ENCODE peak calls at places on chromosomes 3 and 15, in four cellular contexts. One of them, this sample, is unnamed.
A peak's percentile ranks its signal among the peaks of the same experiment; 100 is the strongest.

GRCh38 chr3:179068779-179069530 is 2.7 kb downstream of the ZMAT3 start:
- DNase-seq in prostate gland: no peak
- DNase-seq in A549: peak; percentile 35
- DNase-seq in stomach: no peak
- DNase-seq in this sample: no peak

GRCh38 chr3:182698078-182698477 is 95.2 kb upstream of the ATP11B start:
- DNase-seq in prostate gland: no peak
- DNase-seq in A549: no peak
- DNase-seq in stomach: no peak
- DNase-seq in this sample: no peak

GRCh38 chr15:59691194-59691805 is 2.2 kb upstream of the BNIP2 start:
- DNase-seq in prostate gland: no peak
- DNase-seq in A549: peak; percentile 70
- DNase-seq in stomach: peak; percentile 46
- DNase-seq in this sample: peak; percentile 76

GRCh38 chr3:114556832-114557231 is 263.0 kb downstream of the TIGIT start:
- DNase-seq in prostate gland: no peak
- DNase-seq in A549: no peak
- DNase-seq in stomach: no peak
- DNase-seq in this sample: no peak

GRCh38 chr15:74141591-74141990 is 11.2 kb downstream of the ISLR2 start:
- DNase-seq in prostate gland: no peak
- DNase-seq in A549: no peak
- DNase-seq in stomach: no peak
- DNase-seq in this sample: no peak

GRCh38 chr3:12286927-12287726 is 1.7 kb upstream of the PPARG start:
- DNase-seq in prostate gland: no peak
- DNase-seq in A549: peak; percentile 22
- DNase-seq in stomach: peak; percentile 49
- DNase-seq in this sample: no peak

GRCh38 chr3:27659279-27660021 is 62.7 kb downstream of the EOMES start:
- DNase-seq in prostate gland: peak; percentile 25
- DNase-seq in A549: peak; percentile 77
- DNase-seq in stomach: peak; percentile 66
- DNase-seq in this sample: peak; percentile 83

GRCh38 chr3:168688267-168688666 is 592.5 kb upstream of the GOLIM4 start:
- DNase-seq in prostate gland: no peak
- DNase-seq in A549: no peak
- DNase-seq in stomach: no peak
- DNase-seq in this sample: no peak

GRCh38 chr15:78455749-78456148 is 17.7 kb downstream of the IREB2 start:
- DNase-seq in prostate gland: peak; percentile 44
- DNase-seq in A549: no peak
- DNase-seq in stomach: no peak
- DNase-seq in this sample: no peak

GRCh38 chr3:152175576-152175883 is 93.2 kb upstream of the MBNL1 start:
- DNase-seq in prostate gland: no peak
- DNase-seq in A549: peak; percentile 49
- DNase-seq in stomach: no peak
- DNase-seq in this sample: no peak

GRCh38 chr3:5699313-5699712 is 511.8 kb downstream of the EDEM1 start:
- DNase-seq in prostate gland: no peak
- DNase-seq in A549: no peak
- DNase-seq in stomach: no peak
- DNase-seq in this sample: no peak

GRCh38 chr3:82942041-82942440 is 1180.6 kb upstream of the GBE1 start:
- DNase-seq in prostate gland: no peak
- DNase-seq in A549: no peak
- DNase-seq in stomach: no peak
- DNase-seq in this sample: no peak

GRCh38 chr3:106825962-106826605 is 551.2 kb upstream of the CCDC54 start:
- DNase-seq in prostate gland: no peak
- DNase-seq in A549: no peak
- DNase-seq in stomach: no peak
- DNase-seq in this sample: no peak

GRCh38 chr3:168249539-168250414 is 154.1 kb upstream of the GOLIM4 start:
- DNase-seq in prostate gland: peak; percentile 57
- DNase-seq in A549: peak; percentile 80
- DNase-seq in stomach: peak; percentile 70
- DNase-seq in this sample: peak; percentile 62

GRCh38 chr3:16350041-16350952 is 85.3 kb downstream of the OXNAD1 start:
- DNase-seq in prostate gland: no peak
- DNase-seq in A549: peak; percentile 9
- DNase-seq in stomach: no peak
- DNase-seq in this sample: no peak

GRCh38 chr3:33096103-33096868 is 660 bp downstream of the GLB1 start:
- DNase-seq in prostate gland: peak; percentile 19
- DNase-seq in A549: peak; percentile 45
- DNase-seq in stomach: peak; percentile 57
- DNase-seq in this sample: peak; percentile 78

GRCh38 chr3:88219138-88219792 is 69.5 kb downstream of the C3orf38 start:
- DNase-seq in prostate gland: no peak
- DNase-seq in A549: peak; percentile 52
- DNase-seq in stomach: peak; percentile 31
- DNase-seq in this sample: peak; percentile 53

GRCh38 chr3:120497813-120498212 is 47.0 kb upstream of the FSTL1 start:
- DNase-seq in prostate gland: no peak
- DNase-seq in A549: no peak
- DNase-seq in stomach: no peak
- DNase-seq in this sample: no peak

GRCh38 chr15:76439542-76439941 is 103.0 kb downstream of the ISL2 start:
- DNase-seq in prostate gland: no peak
- DNase-seq in A549: no peak
- DNase-seq in stomach: no peak
- DNase-seq in this sample: no peak

GRCh38 chr15:51634591-51635198 is 12.1 kb upstream of the DMXL2 start:
- DNase-seq in prostate gland: no peak
- DNase-seq in A549: no peak
- DNase-seq in stomach: no peak
- DNase-seq in this sample: no peak

GRCh38 chr15:74497584-74497983 is 36.6 kb upstream of the UBL7 start:
- DNase-seq in prostate gland: no peak
- DNase-seq in A549: no peak
- DNase-seq in stomach: no peak
- DNase-seq in this sample: no peak

GRCh38 chr3:122674339-122674738 is 6.3 kb upstream of the PARP14 start:
- DNase-seq in prostate gland: no peak
- DNase-seq in A549: no peak
- DNase-seq in stomach: no peak
- DNase-seq in this sample: no peak

GRCh38 chr15:68550498-68551295 is 28.1 kb upstream of the CORO2B start:
- DNase-seq in prostate gland: peak; percentile 68
- DNase-seq in A549: peak; percentile 71
- DNase-seq in stomach: peak; percentile 82
- DNase-seq in this sample: peak; percentile 92

DNA sequence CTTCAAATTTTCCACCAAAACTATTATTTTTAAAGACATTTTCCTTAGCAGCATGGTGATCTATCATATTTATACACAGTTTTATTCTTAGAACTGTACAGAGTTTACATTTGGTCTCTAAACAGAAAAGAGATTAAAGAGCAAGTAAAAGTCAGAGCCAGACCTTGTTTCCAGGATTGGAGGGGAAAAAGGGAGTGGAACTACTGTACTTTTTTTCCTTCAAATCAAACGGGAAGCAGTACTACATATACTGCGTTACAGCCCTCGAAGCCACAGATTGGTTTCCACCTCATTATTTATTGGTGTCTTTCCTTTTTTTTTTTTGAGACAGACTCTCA is 6.6 kb downstream of the TJP1 start:
- DNase-seq in prostate gland: no peak
- DNase-seq in A549: no peak
- DNase-seq in stomach: no peak
- DNase-seq in this sample: no peak
- TF ChIP-seq CTCF in prostate gland: no peak
- TF ChIP-seq CTCF in A549: no peak
- TF ChIP-seq CTCF in stomach: no peak
- TF ChIP-seq CTCF in this sample: no peak

DNA sequence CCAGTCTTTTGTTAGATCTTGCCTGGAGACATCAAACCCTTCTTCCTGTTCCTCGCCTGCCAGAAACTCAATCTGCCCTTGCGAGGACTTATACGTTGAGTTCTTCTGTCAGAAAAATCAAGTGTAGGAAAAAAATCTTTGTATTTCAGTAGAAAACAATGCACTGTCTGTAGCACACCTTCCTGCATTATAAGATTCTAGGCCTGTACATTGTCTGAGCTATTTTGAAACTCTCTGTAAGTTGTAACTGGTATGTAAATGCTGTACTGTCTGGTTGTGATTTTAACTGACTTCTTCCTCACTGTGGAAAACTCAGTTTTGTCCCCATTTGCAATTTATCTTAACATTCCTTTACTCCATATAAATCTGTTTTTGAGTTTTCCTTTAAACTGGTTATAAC is 17.7 kb upstream of the XIRP1 start:
- DNase-seq in prostate gland: no peak
- DNase-seq in A549: no peak
- DNase-seq in stomach: no peak
- DNase-seq in this sample: no peak
- H3K4me1 ChIP-seq in prostate gland: no peaks in the 10 kb centered on the region
- H3K4me1 ChIP-seq in A549: no peaks in the 10 kb centered on the region
- H3K4me1 ChIP-seq in stomach: peaks cover 9% of the 10 kb centered on the region
- H3K4me1 ChIP-seq in this sample: no peaks in the 10 kb centered on the region

GRCh38 chr3:48898383-48899234 is at the start of gene SLC25A20:
- DNase-seq in prostate gland: peak; percentile 75
- DNase-seq in A549: peak; percentile 87
- DNase-seq in stomach: peak; percentile 96
- DNase-seq in this sample: peak; percentile 97
- TF ChIP-seq POLR2A in prostate gland: peak; percentile 12
- TF ChIP-seq POLR2A in A549: no peak
- TF ChIP-seq POLR2A in stomach: no peak
- TF ChIP-seq POLR2A in this sample: peak; percentile 57

DNA sequence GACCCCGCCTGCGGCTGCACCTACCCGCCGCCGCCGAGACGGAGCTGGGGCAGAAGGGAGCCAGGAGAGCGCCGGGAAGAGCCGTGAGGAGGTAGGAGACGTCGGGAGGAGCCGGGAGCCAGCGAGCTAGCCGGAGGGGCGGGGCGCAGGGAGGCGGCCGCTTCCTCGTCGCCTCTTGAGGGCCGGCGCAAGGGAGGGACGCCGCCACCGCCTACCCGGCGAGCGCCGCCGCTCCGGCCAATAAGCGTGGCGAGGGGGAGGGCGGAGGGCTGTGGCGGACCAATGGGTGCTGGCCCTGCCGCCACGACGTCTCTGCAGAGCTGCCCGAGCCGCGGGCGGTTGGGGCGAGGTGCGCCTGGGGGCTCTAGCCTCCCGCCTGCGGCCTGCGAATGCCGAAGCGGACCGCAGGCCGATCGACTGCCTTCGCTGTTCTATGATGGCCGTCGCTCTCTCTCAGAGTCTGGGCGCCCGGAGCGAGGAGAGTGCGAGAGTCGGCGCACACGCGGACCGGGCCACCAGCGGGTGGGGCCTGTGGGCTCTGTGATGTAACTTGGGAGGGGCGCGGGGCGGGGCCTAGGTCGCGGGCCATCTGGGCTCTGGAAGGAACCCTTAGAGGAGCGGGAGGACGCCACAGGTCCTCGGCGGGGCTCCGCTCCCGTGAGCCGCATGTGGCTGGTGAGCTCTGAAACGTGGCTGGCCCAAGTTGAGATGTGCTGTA is 72.7 kb upstream of the MAP4 start:
- DNase-seq in prostate gland: peak; percentile 96
- DNase-seq in A549: peak; percentile 96
- DNase-seq in stomach: peak; percentile 97
- DNase-seq in this sample: peak; percentile 98
- TF ChIP-seq CTCF in prostate gland: no peak
- TF ChIP-seq CTCF in A549: no peak
- TF ChIP-seq CTCF in stomach: no peak
- TF ChIP-seq CTCF in this sample: no peak

GRCh38 chr3:156682963-156683362 is 8.6 kb downstream of the TIPARP start:
- DNase-seq in prostate gland: no peak
- DNase-seq in A549: no peak
- DNase-seq in stomach: no peak
- DNase-seq in this sample: no peak

GRCh38 chr3:156681003-156681402 is 6.6 kb downstream of the TIPARP start:
- DNase-seq in prostate gland: peak; percentile 91
- DNase-seq in A549: peak; percentile 86
- DNase-seq in stomach: peak; percentile 50
- DNase-seq in this sample: no peak

GRCh38 chr3:156680243-156680930 is 6.0 kb downstream of the TIPARP start:
- DNase-seq in prostate gland: no peak
- DNase-seq in A549: no peak
- DNase-seq in stomach: no peak
- DNase-seq in this sample: no peak

GRCh38 chr3:156685198-156685597 is 10.8 kb downstream of the TIPARP start:
- DNase-seq in prostate gland: no peak
- DNase-seq in A549: peak; percentile 46
- DNase-seq in stomach: no peak
- DNase-seq in this sample: no peak

GRCh38 chr3:156682491-156682890 is 8.1 kb downstream of the TIPARP start:
- DNase-seq in prostate gland: no peak
- DNase-seq in A549: no peak
- DNase-seq in stomach: no peak
- DNase-seq in this sample: no peak
- H3K4me1 ChIP-seq in prostate gland: peaks cover 17% of the 10 kb centered on the region
- H3K4me1 ChIP-seq in A549: peaks cover 84% of the 10 kb centered on the region
- H3K4me1 ChIP-seq in stomach: peaks cover 98% of the 10 kb centered on the region
- H3K4me1 ChIP-seq in this sample: no peaks in the 10 kb centered on the region

GRCh38 chr3:174440741-174441587 is 418.2 kb upstream of the NAALADL2 start:
- DNase-seq in prostate gland: peak; percentile 82
- DNase-seq in A549: peak; percentile 81
- DNase-seq in stomach: peak; percentile 84
- DNase-seq in this sample: peak; percentile 15
- TF ChIP-seq POLR2A in prostate gland: peak; percentile 17
- TF ChIP-seq POLR2A in A549: no peak
- TF ChIP-seq POLR2A in stomach: no peak
- TF ChIP-seq POLR2A in this sample: peak; percentile 54

DNA sequence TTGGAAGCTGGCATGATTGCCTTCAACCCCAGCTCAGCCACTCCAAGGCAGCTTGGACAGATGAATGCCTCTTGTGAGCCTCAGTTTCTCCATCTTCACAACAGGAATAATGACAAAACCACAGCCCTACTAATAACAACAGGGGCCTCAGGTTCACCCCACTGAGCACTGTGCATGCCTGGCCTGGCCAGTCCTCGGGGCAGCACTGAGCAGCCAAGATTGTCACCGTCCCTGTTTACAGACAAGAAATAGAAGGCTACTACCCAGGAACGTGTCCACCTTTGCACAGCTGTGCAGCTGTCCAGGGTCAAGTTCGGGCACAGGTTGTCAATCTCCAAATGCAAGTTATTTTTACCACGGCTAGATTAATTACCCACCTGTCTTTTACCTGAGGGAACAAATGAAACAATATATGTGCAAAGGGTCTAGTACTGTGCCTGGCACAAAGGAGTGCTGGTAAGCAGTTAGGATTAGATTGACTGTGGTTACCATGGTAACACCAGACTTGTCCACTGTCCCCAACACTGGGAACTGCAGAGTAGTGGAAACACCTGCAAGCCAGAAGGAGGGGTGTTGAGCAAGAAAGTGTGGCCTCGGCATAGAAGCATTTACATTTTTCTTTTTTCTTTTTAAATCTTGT is 66.5 kb upstream of the SLC6A6 start:
- DNase-seq in prostate gland: no peak
- DNase-seq in A549: no peak
- DNase-seq in stomach: no peak
- DNase-seq in this sample: no peak
- TF ChIP-seq CTCF in prostate gland: no peak
- TF ChIP-seq CTCF in A549: no peak
- TF ChIP-seq CTCF in stomach: no peak
- TF ChIP-seq CTCF in this sample: no peak